ENCODE peak calls at places on chromosomes 1 and 21, in nine cellular contexts. K is omental fat pad, N is mucosa of gallbladder, F is NCI-H446 treated with DMSO at 0.1 percent for 48 hours, L is anterior cingulate cortex, W is left cardiac atrium, Q is EL, V is NAMALWA, C is HCEC 1CT. U is an unnamed sample.

GRCh38 chr1:40636777-40637176 is 28.7 kb downstream of the RIMS3 start:
- DNase-seq in K (no peak), N (no peak), F (no peak), L (no peak), W (no peak), Q (no peak), V (no peak), C (no peak), U (no peak)

GRCh38 chr1:183520379-183520778 is 48.1 kb downstream of the SMG7 start:
- DNase-seq in K (no peak), N (no peak), F (no peak), L (no peak), W (no peak), Q (no peak), V (no peak), C (no peak), U (no peak)

GRCh38 chr1:95793893-95794292 is 559.9 kb downstream of the RWDD3 start:
- DNase-seq in K (no peak), N (no peak), F (no peak), L (no peak), W (no peak), Q (peak; percentile 1), V (peak; percentile 8), C (no peak), U (no peak)

GRCh38 chr1:178412400-178412770 is 84.4 kb downstream of the CLEC20A start:
- DNase-seq in K (no peak), N (no peak), F (no peak), L (no peak), W (no peak), Q (no peak), V (no peak), C (no peak), U (no peak)

GRCh38 chr1:38991638-38992449 is 768 bp downstream of the AKIRIN1 start:
- DNase-seq in K (no peak), N (no peak), F (no peak), L (peak; percentile 50), W (peak; percentile 59), Q (peak; percentile 57), V (no peak), C (peak; percentile 43), U (no peak)

GRCh38 chr1:38680801-38681510 is 178.6 kb downstream of the RRAGC start:
- DNase-seq in K (no peak), N (no peak), F (no peak), L (no peak), W (no peak), Q (peak; percentile 9), V (no peak), C (no peak), U (no peak)

GRCh38 chr1:46692806-46693770 is 21.4 kb downstream of the TEX38 start:
- DNase-seq in K (no peak), N (no peak), F (no peak), L (no peak), W (no peak), Q (no peak), V (no peak), C (no peak), U (peak; percentile 35)

GRCh38 chr1:160108888-160109662 is 6.5 kb upstream of the ATP1A2 start:
- DNase-seq in K (no peak), N (no peak), F (no peak), L (no peak), W (no peak), Q (peak; percentile 67), V (peak; percentile 91), C (peak; percentile 62), U (no peak)

GRCh38 chr1:20153000-20153418 is 13.9 kb downstream of the PLA2G2F start:
- DNase-seq in K (no peak), N (peak; percentile 41), F (no peak), L (peak; percentile 43), W (no peak), Q (no peak), V (no peak), C (no peak), U (no peak)

GRCh38 chr1:30190481-30191153 is 532.8 kb downstream of the MATN1 start:
- DNase-seq in K (no peak), N (no peak), F (no peak), L (no peak), W (no peak), Q (no peak), V (no peak), C (no peak), U (peak; percentile 90)

GRCh38 chr1:244395965-244396364 is 55.7 kb downstream of the ADSS2 start:
- DNase-seq in K (no peak), N (no peak), F (no peak), L (no peak), W (no peak), Q (no peak), V (no peak), C (no peak), U (no peak)

GRCh38 chr21:45460011-45460565 is 55.1 kb downstream of the COL18A1 start:
- DNase-seq in K (no peak), N (no peak), F (no peak), L (no peak), W (peak; percentile 20), Q (peak; percentile 13), V (no peak), C (no peak), U (no peak)

GRCh38 chr1:215739028-215739427 is 171.9 kb downstream of the KCTD3 start:
- DNase-seq in K (no peak), N (no peak), F (no peak), L (no peak), W (no peak), Q (no peak), V (no peak), C (no peak), U (no peak)

GRCh38 chr1:151509350-151510019 is 1.7 kb upstream of the CGN start:
- DNase-seq in K (no peak), N (peak; percentile 45), F (no peak), L (no peak), W (no peak), Q (no peak), V (no peak), C (no peak), U (no peak)

GRCh38 chr1:227883073-227883520 is 64.6 kb downstream of the WNT9A start:
- DNase-seq in K (peak; percentile 14), N (no peak), F (no peak), L (no peak), W (no peak), Q (no peak), V (no peak), C (no peak), U (no peak)

GRCh38 chr1:183282101-183282855 is 96.2 kb downstream of the LAMC2 start:
- DNase-seq in K (no peak), N (no peak), F (no peak), L (no peak), W (no peak), Q (no peak), V (no peak), C (no peak), U (no peak)

GRCh38 chr21:30329203-30329868 is 8.2 kb downstream of the KRTAP27-1 start:
- DNase-seq in K (no peak), N (no peak), F (no peak), L (no peak), W (no peak), Q (no peak), V (no peak), C (no peak), U (no peak)

GRCh38 chr1:207645632-207646081 is 724 bp downstream of the CR1L start:
- DNase-seq in K (no peak), N (no peak), F (no peak), L (no peak), W (no peak), Q (no peak), V (no peak), C (no peak), U (no peak)

GRCh38 chr21:45019076-45019886 is 55.1 kb upstream of the ADARB1 start:
- DNase-seq in K (no peak), N (no peak), F (no peak), L (no peak), W (peak; percentile 56), Q (peak; percentile 50), V (no peak), C (no peak), U (no peak)

GRCh38 chr1:223500560-223501425 is 107.6 kb downstream of the CCDC185 start:
- DNase-seq in K (no peak), N (no peak), F (peak; percentile 54), L (no peak), W (no peak), Q (peak; percentile 87), V (no peak), C (peak; percentile 79), U (no peak)

GRCh38 chr21:46065215-46065992 is 32.5 kb upstream of the COL6A2 start:
- DNase-seq in K (no peak), N (peak; percentile 8), F (no peak), L (no peak), W (peak; percentile 66), Q (peak; percentile 53), V (no peak), C (peak; percentile 29), U (no peak)

GRCh38 chr1:20666804-20667203 is 5.6 kb upstream of the DDOST start:
- DNase-seq in K (no peak), N (no peak), F (no peak), L (no peak), W (no peak), Q (peak; percentile 36), V (peak; percentile 87), C (peak; percentile 3), U (no peak)

GRCh38 chr1:91944087-91944486 is 5.1 kb upstream of the BRDT start:
- DNase-seq in K (no peak), N (no peak), F (no peak), L (no peak), W (no peak), Q (no peak), V (no peak), C (no peak), U (no peak)

GRCh38 chr1:209485167-209485566 is 98.3 kb upstream of the CAMK1G start:
- DNase-seq in K (no peak), N (no peak), F (peak; percentile 100), L (no peak), W (peak; percentile 37), Q (peak; percentile 75), V (no peak), C (peak; percentile 47), U (no peak)

GRCh38 chr21:38965910-38966504 is 160.3 kb downstream of the ETS2 start:
- DNase-seq in K (peak; percentile 39), N (peak; percentile 82), F (no peak), L (no peak), W (no peak), Q (peak; percentile 65), V (peak; percentile 16), C (peak; percentile 89), U (no peak)

GRCh38 chr1:177981186-177981585 is 11.3 kb upstream of the SEC16B start:
- DNase-seq in K (no peak), N (no peak), F (peak; percentile 93), L (no peak), W (no peak), Q (no peak), V (no peak), C (peak; percentile 17), U (no peak)

GRCh38 chr1:90963651-90964050 is 58.2 kb downstream of the ZNF644 start:
- DNase-seq in K (no peak), N (no peak), F (no peak), L (no peak), W (no peak), Q (no peak), V (no peak), C (no peak), U (no peak)

GRCh38 chr1:61222240-61222639 is 139.9 kb downstream of the NFIA start:
- DNase-seq in K (no peak), N (no peak), F (no peak), L (no peak), W (no peak), Q (no peak), V (no peak), C (no peak), U (no peak)

GRCh38 chr1:109395602-109396512 is 1.9 kb downstream of the SORT1 start:
- DNase-seq in K (no peak), N (no peak), F (no peak), L (no peak), W (no peak), Q (peak; percentile 73), V (no peak), C (peak; percentile 68), U (no peak)

GRCh38 chr1:240402318-240402717 is 209.6 kb downstream of the GREM2 start:
- DNase-seq in K (no peak), N (no peak), F (no peak), L (no peak), W (no peak), Q (no peak), V (no peak), C (no peak), U (no peak)